ENCODE peak calls at places on chromosomes 11 and 22, in seven cellular contexts. R, U, K, A, W, V and F are unnamed samples.

GRCh38 chr11:66969584-66970205 is 5.4 kb upstream of the C11orf86 start:
- DNase-seq in R (no peak), U (peak), K (no peak), A (no peak), W (no peak), V (no peak), F (no peak)

GRCh38 chr11:25593221-25593620 is 738.7 kb upstream of the ANO3 start:
- DNase-seq in R (no peak), U (no peak), K (no peak), A (no peak), W (no peak), V (no peak), F (no peak)

GRCh38 chr11:66725114-66725513 is 3.9 kb downstream of the SPTBN2 start:
- DNase-seq in R (no peak), U (no peak), K (no peak), A (no peak), W (no peak), V (no peak), F (no peak)

GRCh38 chr11:128240546-128240945 is 346.8 kb downstream of the ETS1 start:
- DNase-seq in R (no peak), U (no peak), K (no peak), A (no peak), W (no peak), V (no peak), F (no peak)

GRCh38 chr22:45203150-45203974 is 37.3 kb downstream of the KIAA0930 start:
- DNase-seq in R (no peak), U (no peak), K (no peak), A (no peak), W (no peak), V (no peak), F (no peak)

GRCh38 chr11:587978-588380 is 11.7 kb downstream of the PHRF1 start:
- DNase-seq in R (no peak), U (peak), K (peak), A (no peak), W (peak), V (no peak), F (no peak)

GRCh38 chr11:2737876-2738275 is 38.1 kb upstream of the KCNQ1OT1 start:
- DNase-seq in R (no peak), U (peak), K (no peak), A (no peak), W (no peak), V (peak), F (no peak)

GRCh38 chr11:110531056-110531756 is 101.5 kb downstream of the FDX1 start:
- DNase-seq in R (no peak), U (no peak), K (no peak), A (no peak), W (no peak), V (no peak), F (no peak)

GRCh38 chr22:50498322-50498861 is 9.1 kb downstream of the LMF2 start:
- DNase-seq in R (no peak), U (peak), K (peak), A (peak), W (peak), V (peak), F (peak)

GRCh38 chr11:91773090-91773489 is 451.5 kb upstream of the FAT3 start:
- DNase-seq in R (no peak), U (no peak), K (no peak), A (no peak), W (no peak), V (peak), F (no peak)

GRCh38 chr11:62501432-62501891 is 45.1 kb downstream of the AHNAK start:
- DNase-seq in R (no peak), U (no peak), K (no peak), A (no peak), W (no peak), V (no peak), F (no peak)

GRCh38 chr22:19872779-19873137 is 18.1 kb upstream of the GNB1L start:
- DNase-seq in R (peak), U (no peak), K (no peak), A (no peak), W (no peak), V (no peak), F (no peak)

GRCh38 chr11:96191752-96192151 is 151.2 kb downstream of the MAML2 start:
- DNase-seq in R (no peak), U (no peak), K (no peak), A (no peak), W (no peak), V (no peak), F (no peak)